ENCODE peak calls at places on chromosomes 5 and 9, in seven cellular contexts. One of them, this sample, is unnamed. For H3K4me1, the result is how much of the 10 kb centered on the place peaks cover.

GRCh38 chr5:91339053-91339710 is 43.9 kb downstream of the ARRDC3 start:
- DNase-seq in tibial nerve: no peak
- DNase-seq in endothelial cell of umbilical vein: peak
- DNase-seq in A549: no peak
- DNase-seq in body of pancreas: no peak
- DNase-seq in stomach: no peak
- DNase-seq in ovary: no peak
- DNase-seq in this sample: no peak

GRCh38 chr5:27216367-27216941 is 178.1 kb upstream of the CDH9 start:
- DNase-seq in tibial nerve: no peak
- DNase-seq in endothelial cell of umbilical vein: no peak
- DNase-seq in A549: no peak
- DNase-seq in body of pancreas: no peak
- DNase-seq in stomach: no peak
- DNase-seq in ovary: no peak
- DNase-seq in this sample: no peak

GRCh38 chr9:89425921-89426388 is 72.0 kb downstream of the SEMA4D start:
- DNase-seq in tibial nerve: no peak
- DNase-seq in endothelial cell of umbilical vein: no peak
- DNase-seq in A549: no peak
- DNase-seq in body of pancreas: no peak
- DNase-seq in stomach: no peak
- DNase-seq in ovary: no peak
- DNase-seq in this sample: peak

GRCh38 chr5:79508354-79508753 is 5.6 kb downstream of the HOMER1 start:
- DNase-seq in tibial nerve: no peak
- DNase-seq in endothelial cell of umbilical vein: no peak
- DNase-seq in A549: no peak
- DNase-seq in body of pancreas: no peak
- DNase-seq in stomach: no peak
- DNase-seq in ovary: no peak
- DNase-seq in this sample: no peak

GRCh38 chr5:110880413-110880812 is 141.6 kb downstream of the SLC25A46 start:
- DNase-seq in tibial nerve: peak
- DNase-seq in endothelial cell of umbilical vein: no peak
- DNase-seq in A549: no peak
- DNase-seq in body of pancreas: peak
- DNase-seq in stomach: peak
- DNase-seq in ovary: no peak
- DNase-seq in this sample: no peak

GRCh38 chr9:38073882-38074281 is 4.9 kb upstream of the SHB start:
- DNase-seq in tibial nerve: no peak
- DNase-seq in endothelial cell of umbilical vein: no peak
- DNase-seq in A549: no peak
- DNase-seq in body of pancreas: no peak
- DNase-seq in stomach: no peak
- DNase-seq in ovary: no peak
- DNase-seq in this sample: no peak

GRCh38 chr5:103424453-103425205 is 138.0 kb downstream of the NUDT12 start:
- DNase-seq in tibial nerve: no peak
- DNase-seq in endothelial cell of umbilical vein: no peak
- DNase-seq in A549: no peak
- DNase-seq in body of pancreas: no peak
- DNase-seq in stomach: no peak
- DNase-seq in ovary: no peak
- DNase-seq in this sample: no peak

GRCh38 chr9:117733465-117733864 is 29.3 kb downstream of the TLR4 start:
- DNase-seq in tibial nerve: no peak
- DNase-seq in endothelial cell of umbilical vein: no peak
- DNase-seq in A549: no peak
- DNase-seq in body of pancreas: no peak
- DNase-seq in stomach: no peak
- DNase-seq in ovary: no peak
- DNase-seq in this sample: no peak

GRCh38 chr5:9054821-9055589 is 490.9 kb downstream of the SEMA5A start:
- DNase-seq in tibial nerve: no peak
- DNase-seq in endothelial cell of umbilical vein: no peak
- DNase-seq in A549: no peak
- DNase-seq in body of pancreas: no peak
- DNase-seq in stomach: no peak
- DNase-seq in ovary: no peak
- DNase-seq in this sample: no peak

GRCh38 chr5:133389066-133389590 is 223.2 kb downstream of the FSTL4 start:
- DNase-seq in tibial nerve: no peak
- DNase-seq in endothelial cell of umbilical vein: no peak
- DNase-seq in A549: no peak
- DNase-seq in body of pancreas: no peak
- DNase-seq in stomach: no peak
- DNase-seq in ovary: no peak
- DNase-seq in this sample: no peak

GRCh38 chr5:41246376-41246775 is 33.0 kb upstream of the C6 start:
- DNase-seq in tibial nerve: no peak
- DNase-seq in endothelial cell of umbilical vein: no peak
- DNase-seq in A549: peak
- DNase-seq in body of pancreas: no peak
- DNase-seq in stomach: no peak
- DNase-seq in ovary: no peak
- DNase-seq in this sample: no peak

GRCh38 chr9:122474561-122474960 is 3.2 kb downstream of the OR1J1 start:
- DNase-seq in tibial nerve: no peak
- DNase-seq in endothelial cell of umbilical vein: no peak
- DNase-seq in A549: no peak
- DNase-seq in body of pancreas: no peak
- DNase-seq in stomach: no peak
- DNase-seq in ovary: no peak
- DNase-seq in this sample: no peak

GRCh38 chr9:130549093-130549735 is 30.2 kb upstream of the FUBP3 start:
- DNase-seq in tibial nerve: no peak
- DNase-seq in endothelial cell of umbilical vein: no peak
- DNase-seq in A549: no peak
- DNase-seq in body of pancreas: no peak
- DNase-seq in stomach: no peak
- DNase-seq in ovary: no peak
- DNase-seq in this sample: no peak

GRCh38 chr9:130542457-130543228 is 36.7 kb upstream of the FUBP3 start:
- DNase-seq in tibial nerve: no peak
- DNase-seq in endothelial cell of umbilical vein: no peak
- DNase-seq in A549: peak
- DNase-seq in body of pancreas: no peak
- DNase-seq in stomach: no peak
- DNase-seq in ovary: no peak
- DNase-seq in this sample: no peak

GRCh38 chr9:130544364-130544763 is 35.0 kb upstream of the FUBP3 start:
- DNase-seq in tibial nerve: no peak
- DNase-seq in endothelial cell of umbilical vein: no peak
- DNase-seq in A549: no peak
- DNase-seq in body of pancreas: no peak
- DNase-seq in stomach: no peak
- DNase-seq in ovary: no peak
- DNase-seq in this sample: no peak

DNA sequence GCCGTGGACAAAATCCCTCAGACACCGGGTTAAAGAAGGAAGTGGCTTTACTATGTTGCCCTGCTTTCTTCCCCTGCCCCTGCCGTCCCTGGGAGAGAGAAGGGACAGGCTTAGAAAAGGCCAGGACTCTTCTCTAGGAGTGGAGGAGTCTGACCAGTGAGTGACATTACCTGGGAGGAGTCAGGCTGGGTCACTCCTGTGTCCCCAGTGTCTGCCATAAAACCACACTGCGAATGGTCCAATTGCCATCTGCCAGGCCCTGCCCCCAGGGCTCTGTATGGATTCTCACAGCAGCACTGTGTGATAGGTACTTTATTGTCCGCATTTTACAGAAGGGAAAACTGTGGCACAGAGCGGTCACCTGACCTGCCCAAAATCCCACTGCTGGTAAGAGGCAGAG is 31.3 kb upstream of the FUBP3 start:
- DNase-seq in tibial nerve: no peak
- DNase-seq in endothelial cell of umbilical vein: no peak
- DNase-seq in A549: no peak
- DNase-seq in body of pancreas: no peak
- DNase-seq in stomach: no peak
- DNase-seq in ovary: no peak
- DNase-seq in this sample: no peak
- H3K4me3 ChIP-seq in tibial nerve: no peak
- H3K4me3 ChIP-seq in endothelial cell of umbilical vein: no peak
- H3K4me3 ChIP-seq in A549: no peak
- H3K4me3 ChIP-seq in body of pancreas: no peak
- H3K4me3 ChIP-seq in stomach: no peak
- H3K4me3 ChIP-seq in ovary: no peak
- H3K4me3 ChIP-seq in this sample: no peak

GRCh38 chr9:135971106-135971766 is 10.1 kb upstream of the UBAC1 start:
- DNase-seq in tibial nerve: no peak
- DNase-seq in endothelial cell of umbilical vein: no peak
- DNase-seq in A549: no peak
- DNase-seq in body of pancreas: no peak
- DNase-seq in stomach: no peak
- DNase-seq in ovary: no peak
- DNase-seq in this sample: no peak

GRCh38 chr9:135968601-135969000 is 7.4 kb upstream of the UBAC1 start:
- DNase-seq in tibial nerve: no peak
- DNase-seq in endothelial cell of umbilical vein: peak
- DNase-seq in A549: no peak
- DNase-seq in body of pancreas: no peak
- DNase-seq in stomach: no peak
- DNase-seq in ovary: no peak
- DNase-seq in this sample: peak

GRCh38 chr9:135971892-135972291 is 10.7 kb upstream of the UBAC1 start:
- DNase-seq in tibial nerve: no peak
- DNase-seq in endothelial cell of umbilical vein: no peak
- DNase-seq in A549: peak
- DNase-seq in body of pancreas: peak
- DNase-seq in stomach: peak
- DNase-seq in ovary: no peak
- DNase-seq in this sample: peak

GRCh38 chr9:135969064-135969683 is 8.0 kb upstream of the UBAC1 start:
- DNase-seq in tibial nerve: no peak
- DNase-seq in endothelial cell of umbilical vein: peak
- DNase-seq in A549: no peak
- DNase-seq in body of pancreas: no peak
- DNase-seq in stomach: no peak
- DNase-seq in ovary: no peak
- DNase-seq in this sample: no peak

DNA sequence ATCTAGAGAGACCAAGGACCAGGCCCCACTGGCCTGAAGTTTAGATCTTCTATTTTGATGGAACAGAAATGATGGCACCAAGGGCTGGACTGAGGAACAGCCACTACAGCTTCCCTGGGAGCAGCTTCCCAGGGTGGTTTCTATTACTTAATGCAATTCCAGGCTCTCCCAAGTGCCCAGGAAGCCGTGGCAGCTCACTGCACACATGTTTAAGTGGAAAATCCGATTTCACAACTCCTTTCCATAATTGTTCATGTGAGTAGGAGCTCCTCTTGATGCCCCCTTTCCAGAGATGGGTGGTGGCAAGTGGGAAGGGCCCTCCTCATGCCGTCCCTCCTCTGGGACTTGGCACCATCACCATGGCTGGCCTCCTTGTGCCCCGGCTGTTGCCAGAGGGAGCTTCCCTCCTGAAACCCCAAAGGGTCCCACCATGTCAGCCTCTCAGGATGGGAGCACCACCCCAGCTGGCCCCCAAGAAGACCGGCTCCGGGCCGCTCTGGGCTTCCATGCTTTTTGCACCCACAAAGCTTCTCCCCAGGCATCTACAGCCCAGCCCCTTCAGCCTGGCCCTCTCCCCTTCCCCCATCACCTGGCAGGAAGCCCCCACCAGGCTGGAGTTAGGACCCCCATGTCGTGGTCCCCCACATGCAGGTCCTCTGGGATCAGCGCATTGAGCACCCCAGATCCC is 9.1 kb upstream of the UBAC1 start:
- DNase-seq in tibial nerve: no peak
- DNase-seq in endothelial cell of umbilical vein: no peak
- DNase-seq in A549: no peak
- DNase-seq in body of pancreas: no peak
- DNase-seq in stomach: no peak
- DNase-seq in ovary: no peak
- DNase-seq in this sample: no peak
- H3K4me1 ChIP-seq in tibial nerve: under half
- H3K4me1 ChIP-seq in endothelial cell of umbilical vein: under half
- H3K4me1 ChIP-seq in A549: under half
- H3K4me1 ChIP-seq in body of pancreas: under half
- H3K4me1 ChIP-seq in stomach: under half
- H3K4me1 ChIP-seq in ovary: under half
- H3K4me1 ChIP-seq in this sample: under half

DNA sequence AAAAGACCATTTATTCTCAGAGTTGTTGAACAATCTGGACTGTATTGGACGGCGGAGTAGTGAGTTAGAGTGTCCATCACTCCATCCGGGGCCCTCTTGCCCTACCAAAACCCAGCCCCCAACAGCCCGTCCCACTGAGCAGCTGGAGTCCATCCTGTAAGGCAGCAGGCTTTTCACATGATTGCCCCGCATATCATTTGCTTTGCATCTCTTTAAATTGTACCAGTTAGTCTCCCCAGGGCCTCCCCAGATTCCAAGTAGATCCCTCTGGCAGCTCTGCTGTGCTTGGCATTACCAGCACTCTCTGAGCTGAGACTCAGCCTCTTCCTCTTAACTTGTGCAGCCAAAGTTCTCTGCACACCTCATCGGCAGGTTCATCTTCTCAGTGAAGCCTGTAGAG is 48.6 kb upstream of the ADCY2 start:
- DNase-seq in tibial nerve: no peak
- DNase-seq in endothelial cell of umbilical vein: no peak
- DNase-seq in A549: no peak
- DNase-seq in body of pancreas: no peak
- DNase-seq in stomach: no peak
- DNase-seq in ovary: no peak
- DNase-seq in this sample: no peak
- TF ChIP-seq POLR2A in tibial nerve: no peak
- TF ChIP-seq POLR2A in endothelial cell of umbilical vein: no peak
- TF ChIP-seq POLR2A in A549: no peak
- TF ChIP-seq POLR2A in body of pancreas: no peak
- TF ChIP-seq POLR2A in stomach: no peak
- TF ChIP-seq POLR2A in ovary: no peak
- TF ChIP-seq POLR2A in this sample: no peak

DNA sequence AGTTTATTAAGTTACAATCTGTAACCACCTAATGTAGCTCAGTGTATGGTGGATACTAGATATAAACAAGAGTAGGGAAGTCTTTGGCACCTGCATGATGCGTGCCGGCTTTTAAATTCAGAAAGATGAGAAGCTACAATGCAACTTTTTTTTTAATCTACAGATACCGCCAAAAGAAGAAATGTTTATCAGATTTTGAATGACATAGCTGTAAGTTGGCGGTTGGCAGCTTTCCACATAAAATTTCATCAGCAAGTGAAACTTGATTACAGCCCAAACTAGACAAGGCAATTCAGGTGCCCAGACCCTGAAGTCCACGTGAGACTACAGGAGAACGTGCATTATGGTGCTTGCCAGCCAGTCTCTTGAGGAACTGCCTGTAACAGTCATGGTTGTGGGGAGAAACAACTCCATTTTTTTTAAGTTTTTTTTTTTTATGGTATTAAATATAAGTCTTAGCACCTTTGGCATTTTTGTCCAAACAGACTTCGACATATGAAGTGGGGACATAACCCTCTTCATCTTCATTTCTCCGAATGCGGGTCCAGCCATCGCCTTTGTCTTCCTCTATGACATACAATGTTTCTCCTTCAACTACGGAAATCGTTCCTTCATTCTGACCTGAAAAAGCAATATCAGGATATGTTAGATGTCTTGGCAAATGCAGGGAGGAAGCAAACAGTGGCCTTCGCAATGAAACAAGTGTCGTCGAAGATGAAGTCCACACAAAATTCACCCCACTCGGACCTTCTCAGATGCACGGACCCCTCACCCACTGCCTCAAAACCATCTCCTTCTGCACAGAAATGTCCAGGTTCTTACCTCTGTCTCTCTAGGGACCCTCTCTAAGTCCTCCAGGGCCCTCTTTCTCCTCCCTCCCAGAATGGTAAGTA is 60.4 kb downstream of the USP20 start:
- DNase-seq in tibial nerve: no peak
- DNase-seq in endothelial cell of umbilical vein: no peak
- DNase-seq in A549: no peak
- DNase-seq in body of pancreas: no peak
- DNase-seq in stomach: no peak
- DNase-seq in ovary: no peak
- DNase-seq in this sample: peak
- H3K4me3 ChIP-seq in tibial nerve: no peak
- H3K4me3 ChIP-seq in endothelial cell of umbilical vein: no peak
- H3K4me3 ChIP-seq in A549: no peak
- H3K4me3 ChIP-seq in body of pancreas: no peak
- H3K4me3 ChIP-seq in stomach: no peak
- H3K4me3 ChIP-seq in ovary: no peak
- H3K4me3 ChIP-seq in this sample: no peak